ENCODE peak calls at places on chromosomes 16 and 17, in five cellular contexts. K is caudate nucleus; P is CD8-positive, alpha-beta T cell; Y is EL; D is stimulated activated CD4-positive, alpha-beta T cell treated with anti-CD3 and anti-CD28 coated beads, Interleukin-1b, Interleukin-23, amount 100 ng/mL, for 24 hours. N is an unnamed sample.
A peak's percentile ranks its signal among the peaks of the same experiment; 100 is the strongest.

GRCh38 chr17:82294086-82294773 is 20.7 kb upstream of the CSNK1D start:
- DNase-seq in K (no peak), P (no peak), Y (no peak), D (no peak), N (no peak)

GRCh38 chr17:77083547-77083946 is 57.2 kb upstream of the SEC14L1 start:
- DNase-seq in K (no peak), P (no peak), Y (no peak), D (no peak), N (no peak)

GRCh38 chr17:83053779-83054451 is 25.5 kb upstream of the METRNL start:
- DNase-seq in K (no peak), P (peak; percentile 48), Y (no peak), D (no peak), N (no peak)

GRCh38 chr17:35166526-35166925 is 18.9 kb downstream of the UNC45B start:
- DNase-seq in K (no peak), P (no peak), Y (no peak), D (no peak), N (no peak)

GRCh38 chr17:34798581-34798980 is 162.7 kb downstream of the CCT6B start:
- DNase-seq in K (no peak), P (no peak), Y (no peak), D (no peak), N (no peak)

GRCh38 chr17:4566785-4567184 is 6.4 kb upstream of the GGT6 start:
- DNase-seq in K (peak; percentile 11), P (peak; percentile 35), Y (peak; percentile 60), D (no peak), N (peak; percentile 78)

GRCh38 chr17:68592004-68592403 is 9.2 kb downstream of the FAM20A start:
- DNase-seq in K (no peak), P (no peak), Y (no peak), D (no peak), N (no peak)

GRCh38 chr17:35540589-35541404 is 3.3 kb upstream of the SLFN12L start:
- DNase-seq in K (no peak), P (peak; percentile 47), Y (peak; percentile 53), D (peak; percentile 22), N (peak; percentile 36)

GRCh38 chr16:67177743-67178699 is 5.7 kb downstream of the MATCAP1 start:
- DNase-seq in K (peak; percentile 77), P (no peak), Y (peak; percentile 46), D (no peak), N (peak; percentile 77)

GRCh38 chr16:64892843-64893242 is 229.0 kb downstream of the CDH11 start:
- DNase-seq in K (no peak), P (no peak), Y (peak; percentile 85), D (no peak), N (peak; percentile 43)

GRCh38 chr17:64741924-64742670 is 80.0 kb upstream of the SMURF2 start:
- DNase-seq in K (no peak), P (no peak), Y (peak; percentile 93), D (no peak), N (peak; percentile 65)

GRCh38 chr17:79993390-79994221 is 42.1 kb downstream of the TBC1D16 start:
- DNase-seq in K (no peak), P (peak; percentile 30), Y (peak; percentile 82), D (peak; percentile 35), N (peak; percentile 71)

GRCh38 chr17:21376835-21377690 is 906 bp downstream of the KCNJ12 start:
- DNase-seq in K (no peak), P (no peak), Y (peak; percentile 50), D (no peak), N (peak; percentile 63)

GRCh38 chr16:10501016-10501607 is 79.3 kb downstream of the EMP2 start:
- DNase-seq in K (no peak), P (no peak), Y (no peak), D (no peak), N (no peak)

N was measured in AG08396.